ENCODE peak calls at places on chromosomes 11 and 22, in six cellular contexts. A is neuronal stem cell, J is H9, T is IMR-90, K is H1, U is trophoblast cell. M is an unnamed sample.

GRCh38 chr11:45593992-45594391 is 71.4 kb downstream of the CHST1 start:
- DNase-seq in J (no peak), K (no peak), A (no peak), T (no peak), U (no peak), M (no peak)

GRCh38 chr11:118051611-118052461 is 25.0 kb upstream of the TMPRSS4 start:
- DNase-seq in U (no peak), A (no peak), T (no peak), J (no peak), K (no peak), M (no peak)

GRCh38 chr22:30969532-30970355 is 679 bp downstream of the TUG1 start:
- DNase-seq in A (no peak), T (peak; percentile 44), J (peak; percentile 32), U (peak; percentile 45), K (no peak), M (peak; percentile 61)

GRCh38 chr11:1053121-1053901 is 16.8 kb upstream of the MUC6 start:
- DNase-seq in K (no peak), U (no peak), A (no peak), T (no peak), J (no peak), M (no peak)

GRCh38 chr22:30332551-30332950 is 5.8 kb upstream of the TBC1D10A start:
- DNase-seq in U (no peak), J (no peak), A (no peak), K (no peak), T (no peak), M (no peak)

GRCh38 chr22:42316988-42317387 is 46.5 kb upstream of the TCF20 start:
- DNase-seq in K (no peak), A (no peak), J (no peak), U (no peak), T (no peak), M (no peak)

GRCh38 chr22:45254388-45254787 is 13.7 kb upstream of the KIAA0930 start:
- DNase-seq in U (no peak), A (no peak), T (no peak), K (no peak), J (no peak), M (no peak)

GRCh38 chr22:20569059-20570058 is 61.9 kb downstream of the MED15 start:
- DNase-seq in K (no peak), U (peak; percentile 95), T (peak; percentile 99), J (no peak), A (no peak), M (peak; percentile 98)

GRCh38 chr11:29707924-29708323 is 308.9 kb downstream of the KCNA4 start:
- DNase-seq in U (no peak), A (no peak), J (no peak), K (no peak), T (no peak), M (no peak)

GRCh38 chr11:10385696-10386095 is 69.4 kb upstream of the AMPD3 start:
- DNase-seq in J (no peak), U (no peak), K (no peak), A (no peak), T (peak; percentile 49), M (no peak)

GRCh38 chr11:64081663-64082442 is 46.1 kb downstream of the FLRT1 start:
- DNase-seq in T (no peak), A (no peak), J (no peak), U (no peak), K (no peak), M (no peak)

GRCh38 chr22:17896552-17896951 is 122.3 kb upstream of the BID start:
- DNase-seq in T (peak; percentile 27), A (no peak), K (no peak), J (peak; percentile 79), U (peak; percentile 32), M (no peak)

GRCh38 chr11:76672431-76673163 is 2.0 kb upstream of the LRRC32 start:
- DNase-seq in A (no peak), K (no peak), U (peak; percentile 30), J (no peak), T (no peak), M (no peak)

GRCh38 chr22:32861330-32861729 is 59.8 kb downstream of the TIMP3 start:
- DNase-seq in K (no peak), A (no peak), J (no peak), T (no peak), U (peak; percentile 55), M (peak; percentile 28)

GRCh38 chr11:2693851-2694261 is 5.9 kb downstream of the KCNQ1OT1 start:
- DNase-seq in J (peak; percentile 71), U (peak; percentile 28), K (no peak), A (no peak), T (no peak), M (no peak)

GRCh38 chr11:2693271-2693833 is 6.4 kb downstream of the KCNQ1OT1 start:
- DNase-seq in J (peak; percentile 96), A (no peak), T (no peak), K (peak; percentile 95), U (no peak), M (no peak)

GRCh38 chr11:2691355-2691761 is 8.4 kb downstream of the KCNQ1OT1 start:
- DNase-seq in K (no peak), T (no peak), A (no peak), J (no peak), U (no peak), M (no peak)

GRCh38 chr11:2690596-2691354 is 9.0 kb downstream of the KCNQ1OT1 start:
- DNase-seq in K (no peak), J (no peak), A (no peak), U (peak; percentile 57), T (no peak), M (no peak)

GRCh38 chr11:2691991-2692841 is 7.6 kb downstream of the KCNQ1OT1 start:
- DNase-seq in J (peak; percentile 67), K (no peak), A (no peak), U (peak; percentile 83), T (no peak), M (no peak)
- H3K9ac ChIP-seq in J (no peak overlapping the region), K (no peak overlapping the region), A (no peak overlapping the region), U (no peak overlapping the region), T (no peak overlapping the region), M (no peak overlapping the region)

GRCh38 chr11:125381499-125381898 is 114.6 kb downstream of the FEZ1 start:
- DNase-seq in K (no peak), T (no peak), A (no peak), J (no peak), U (no peak), M (no peak)
- H3K14ac ChIP-seq in K (no peak overlapping the region), T (peak overlapping the region; percentile 11), A (no peak overlapping the region), J (no peak overlapping the region), U (no peak overlapping the region), M (no peak overlapping the region)

DNA sequence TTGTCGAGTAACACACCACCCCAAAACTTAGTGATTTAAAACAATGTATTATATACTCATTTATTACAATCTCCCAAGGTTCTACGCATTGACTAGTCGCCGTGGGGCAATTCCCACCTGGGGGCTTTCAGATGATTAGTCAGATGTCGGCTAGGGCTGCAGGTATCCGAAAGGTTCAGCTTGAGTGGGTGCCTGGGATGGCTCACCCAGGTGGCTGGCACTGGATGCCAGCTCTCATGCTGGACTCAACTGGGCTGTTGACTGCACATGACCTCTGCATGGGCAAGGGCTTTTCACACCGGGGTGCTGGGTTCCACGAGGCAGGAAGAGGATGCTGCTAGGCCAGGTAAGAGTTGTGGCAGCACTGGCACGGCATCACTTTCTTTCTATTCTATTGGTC is 21.9 kb upstream of the MICAL2 start:
- DNase-seq in K (no peak), J (no peak), T (no peak), U (no peak), A (no peak), M (no peak)
- H3K9ac ChIP-seq in K (no peak overlapping the region), J (no peak overlapping the region), T (no peak overlapping the region), U (no peak overlapping the region), A (no peak overlapping the region), M (no peak overlapping the region)

DNA sequence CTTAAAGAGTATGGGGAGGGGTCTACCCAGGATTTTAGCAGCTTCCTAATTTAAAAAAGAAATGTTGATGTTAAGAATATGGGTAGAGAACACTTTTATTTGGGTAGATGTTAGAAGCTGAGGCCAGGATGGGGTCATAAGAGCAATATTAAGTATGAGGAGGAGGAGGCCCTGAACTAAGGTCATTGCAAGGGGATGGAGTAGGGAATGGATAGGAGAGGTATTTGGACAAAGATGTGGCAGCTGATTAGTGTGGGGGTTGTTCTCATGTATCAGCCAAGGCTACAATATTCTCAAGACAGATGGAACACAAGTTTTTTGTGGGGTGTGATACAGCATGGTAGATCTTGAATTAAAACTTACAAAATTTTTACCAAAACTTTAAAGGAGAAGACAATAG is 35.7 kb upstream of the GLYATL2 start:
- DNase-seq in U (no peak), J (no peak), T (no peak), K (no peak), A (no peak), M (no peak)
- H3K14ac ChIP-seq in U (no peak overlapping the region), J (no peak overlapping the region), T (no peak overlapping the region), K (no peak overlapping the region), A (no peak overlapping the region), M (no peak overlapping the region)

GRCh38 chr22:27624705-27625104 is 176.9 kb downstream of the MN1 start:
- DNase-seq in J (no peak), T (no peak), A (no peak), U (no peak), K (no peak), M (no peak)

GRCh38 chr22:27626675-27627443 is 174.7 kb downstream of the MN1 start:
- DNase-seq in J (no peak), K (no peak), U (no peak), T (no peak), A (no peak), M (no peak)

GRCh38 chr22:27627901-27628300 is 173.7 kb downstream of the MN1 start:
- DNase-seq in T (no peak), A (no peak), J (no peak), U (no peak), K (no peak), M (no peak)

GRCh38 chr22:27627444-27627833 is 174.1 kb downstream of the MN1 start:
- DNase-seq in A (no peak), K (no peak), U (no peak), T (no peak), J (no peak), M (peak; percentile 7)

DNA sequence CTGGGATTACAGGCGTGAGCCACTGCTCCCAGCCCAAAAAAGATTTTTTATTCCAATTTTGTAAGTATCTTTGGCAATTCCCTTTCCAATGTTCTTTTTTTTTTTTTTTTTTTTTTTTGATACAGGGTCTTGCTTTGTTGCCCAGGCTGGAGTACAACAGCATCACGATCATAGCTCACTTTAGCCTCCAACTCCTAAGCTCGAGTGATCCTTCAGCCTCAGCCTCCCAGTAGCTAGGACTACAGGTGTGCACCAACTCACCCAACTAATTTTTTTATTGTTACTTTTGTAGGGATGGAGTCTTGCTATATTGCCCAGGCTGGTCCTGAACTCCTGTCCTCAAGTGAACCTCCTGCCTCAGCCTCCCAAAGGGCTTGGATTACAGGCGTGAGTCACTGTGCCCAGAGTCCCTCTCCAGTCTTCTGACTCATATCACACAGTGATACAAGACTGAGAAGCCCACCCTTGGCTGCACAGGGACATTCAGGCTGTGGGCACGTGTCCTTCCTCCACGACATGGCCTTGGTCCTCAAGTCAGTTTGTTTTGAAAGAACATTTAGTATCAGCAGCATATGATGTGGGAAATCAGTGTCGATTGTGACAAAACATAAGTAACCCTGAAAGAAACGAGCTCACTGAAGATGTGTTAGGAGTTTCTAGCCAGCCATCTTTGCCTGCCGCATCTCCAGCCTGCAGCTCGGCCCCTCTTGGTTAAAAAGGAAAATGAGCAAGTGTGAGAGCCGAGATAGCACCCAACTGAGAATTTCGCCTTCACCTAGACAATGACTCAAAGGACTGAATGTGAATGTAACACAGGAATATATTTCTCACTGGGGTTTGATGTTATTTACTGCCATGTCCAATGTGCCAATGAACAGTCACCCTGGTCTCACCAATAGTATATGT is 175.5 kb downstream of the MN1 start:
- DNase-seq in K (no peak), J (no peak), A (no peak), T (no peak), U (no peak), M (peak; percentile 27)
- H3K9ac ChIP-seq in K (no peak overlapping the region), J (no peak overlapping the region), A (no peak overlapping the region), T (no peak overlapping the region), U (no peak overlapping the region), M (no peak overlapping the region)